ENCODE peak calls at places on chromosomes 1 and 21, in five cellular contexts. M, N, R, D and A are unnamed samples.
A peak's percentile ranks its signal among the peaks of the same experiment; 100 is the strongest.

GRCh38 chr1:41323243-41323642 is 38.0 kb upstream of the FOXO6 start:
- DNase-seq in N (no peak), D (no peak), M (no peak), R (no peak), A (no peak)

GRCh38 chr1:235403598-235403997 is 36.4 kb downstream of the TBCE start:
- DNase-seq in M (no peak), N (no peak), R (no peak), D (no peak), A (no peak)

GRCh38 chr1:175933801-175934200 is 190.4 kb upstream of the TNR start:
- DNase-seq in M (no peak), N (peak; percentile 35), D (no peak), R (no peak), A (no peak)

GRCh38 chr1:200415693-200416593 is 6.1 kb upstream of the ZNF281 start:
- DNase-seq in M (peak; percentile 86), R (no peak), N (no peak), D (peak; percentile 52), A (peak; percentile 86)

GRCh38 chr1:16082283-16083038 is 9.0 kb upstream of the FAM131C start:
- DNase-seq in R (no peak), D (no peak), N (peak; percentile 84), M (peak; percentile 74), A (no peak)

GRCh38 chr1:54229281-54229891 is 29.4 kb downstream of the MRPL37 start:
- DNase-seq in D (no peak), R (no peak), M (peak; percentile 83), N (no peak), A (no peak)

GRCh38 chr1:81231729-81232038 is 569.0 kb upstream of the ADGRL2 start:
- DNase-seq in M (no peak), N (no peak), R (no peak), D (no peak), A (no peak)

GRCh38 chr1:228214921-228215662 is 7.2 kb downstream of the OBSCN start:
- DNase-seq in R (no peak), N (no peak), M (no peak), D (no peak), A (no peak)

GRCh38 chr21:45142469-45142868 is 68.1 kb downstream of the ADARB1 start:
- DNase-seq in D (no peak), M (peak; percentile 80), N (no peak), R (no peak), A (no peak)

GRCh38 chr21:39845581-39846130 is 21.6 kb upstream of the PCP4 start:
- DNase-seq in R (no peak), N (peak; percentile 42), M (peak; percentile 41), D (no peak), A (no peak)

GRCh38 chr1:1775364-1776226 is 2.7 kb downstream of the NADK start:
- DNase-seq in M (no peak), D (no peak), R (no peak), N (peak; percentile 52), A (no peak)

DNA sequence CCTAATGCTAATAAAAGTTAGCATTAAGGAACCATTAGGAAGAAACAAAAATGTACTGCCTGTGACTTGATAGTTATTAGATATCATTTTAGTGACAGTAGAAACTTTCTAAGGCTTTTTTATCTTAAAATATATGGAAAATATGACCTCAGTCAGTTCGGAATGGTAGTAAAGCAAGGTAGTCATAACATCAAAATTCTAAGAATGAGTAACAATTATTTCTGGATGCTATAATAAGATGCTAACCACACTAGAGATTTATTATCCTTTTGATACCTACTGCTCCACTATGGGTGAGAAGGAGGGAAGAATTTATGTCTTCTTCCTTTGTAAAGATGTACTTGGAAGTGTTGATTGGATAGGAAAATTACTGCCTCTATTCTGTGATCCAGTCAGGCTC is 8.7 kb downstream of the FMN2 start:
- DNase-seq in M (no peak), N (no peak), R (no peak), D (no peak), A (no peak)
- H3K4me1 ChIP-seq in M (no peaks in the 10 kb centered on the region), N (no peaks in the 10 kb centered on the region), R (no peaks in the 10 kb centered on the region), D (no peaks in the 10 kb centered on the region), A (no peaks in the 10 kb centered on the region)

GRCh38 chr1:153544453-153545066 is 1.0 kb downstream of the S100A4 start:
- DNase-seq in M (no peak), N (no peak), R (no peak), D (no peak), A (no peak)
- H3K4me1 ChIP-seq in M (peaks cover 46% of the 10 kb centered on the region), N (peaks cover 30% of the 10 kb centered on the region), R (peaks cover 61% of the 10 kb centered on the region), D (peaks cover 82% of the 10 kb centered on the region), A (peaks cover 76% of the 10 kb centered on the region)

GRCh38 chr21:25191141-25191540 is 416.1 kb downstream of the MRPL39 start:
- DNase-seq in M (no peak), N (no peak), R (no peak), D (no peak), A (no peak)
- H3K4me1 ChIP-seq in M (peaks cover 4% of the 10 kb centered on the region), N (no peaks in the 10 kb centered on the region), R (no peaks in the 10 kb centered on the region), D (no peaks in the 10 kb centered on the region), A (no peaks in the 10 kb centered on the region)

GRCh38 chr1:187763976-187764375 is 935.2 kb downstream of the PLA2G4A start:
- DNase-seq in M (no peak), D (no peak), N (no peak), R (no peak), A (no peak)
- H3K4me1 ChIP-seq in M (no peaks in the 10 kb centered on the region), D (no peaks in the 10 kb centered on the region), N (no peaks in the 10 kb centered on the region), R (no peaks in the 10 kb centered on the region), A (no peaks in the 10 kb centered on the region)

DNA sequence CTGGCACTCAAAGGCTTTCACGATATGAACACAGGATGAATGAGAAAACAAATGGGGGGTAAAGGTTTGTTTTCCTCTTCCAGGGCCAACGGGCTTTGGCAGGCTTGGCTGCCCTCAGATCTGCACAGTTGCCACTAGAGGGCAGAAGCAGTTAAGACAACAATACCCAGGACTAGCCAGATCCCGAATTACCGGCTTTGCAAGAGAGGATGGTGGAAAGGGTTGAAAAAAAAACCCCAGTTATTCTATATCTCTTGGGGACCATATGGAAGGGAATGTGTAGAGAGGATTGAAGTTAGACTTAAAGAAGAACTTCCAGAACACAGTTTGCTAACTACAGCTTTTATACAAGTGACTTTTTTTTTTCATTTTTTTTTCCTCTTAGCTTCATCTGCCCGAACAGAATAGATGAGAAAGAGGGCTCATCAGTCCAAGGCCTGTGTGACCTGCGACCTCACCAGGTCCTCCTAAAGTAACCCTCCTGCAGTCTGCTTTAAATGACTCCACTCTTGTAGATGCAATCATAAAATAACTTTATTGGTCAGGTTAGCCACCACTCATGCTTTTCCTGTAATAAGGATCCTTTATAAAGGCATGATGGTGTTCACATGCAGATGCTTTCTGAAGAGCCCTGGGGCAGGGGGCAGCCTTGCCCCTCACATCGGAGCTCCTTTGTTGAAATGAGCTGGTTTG is 10.7 kb downstream of the FMOD start:
- DNase-seq in M (peak; percentile 79), D (no peak), N (peak; percentile 94), R (peak; percentile 9), A (peak; percentile 85)
- H3K4me1 ChIP-seq in M (peaks cover 15% of the 10 kb centered on the region), D (peaks cover 44% of the 10 kb centered on the region), N (peaks cover 3% of the 10 kb centered on the region), R (peaks cover 16% of the 10 kb centered on the region), A (peaks cover 60% of the 10 kb centered on the region)